ENCODE peak calls at places on chromosomes 2 and 18, in eight cellular contexts. C, O, R, B, E, S, V and D are unnamed samples.
A peak's percentile ranks its signal among the peaks of the same experiment; 100 is the strongest.

GRCh38 chr2:230961091-230961491 is 34.8 kb upstream of the SPATA3 start:
- DNase-seq in S (no peak), V (no peak), R (no peak), E (no peak), B (no peak), O (no peak), C (peak; percentile 68), D (no peak)

GRCh38 chr2:43273477-43273876 is 47.1 kb upstream of the ZFP36L2 start:
- DNase-seq in R (no peak), S (no peak), E (no peak), B (no peak), O (no peak), V (no peak), C (no peak), D (no peak)

GRCh38 chr2:10238991-10239485 is 63.7 kb upstream of the HPCAL1 start:
- DNase-seq in V (no peak), R (no peak), E (no peak), B (no peak), C (no peak), O (no peak), S (peak; percentile 53), D (no peak)

GRCh38 chr2:183034806-183035205 is 3.5 kb downstream of the NCKAP1 start:
- DNase-seq in E (no peak), O (no peak), V (no peak), B (no peak), S (no peak), R (no peak), C (peak; percentile 27), D (no peak)

GRCh38 chr2:207258191-207258991 is 92.6 kb upstream of the KLF7 start:
- DNase-seq in O (peak; percentile 96), V (peak; percentile 99), C (peak; percentile 99), E (no peak), B (no peak), S (peak; percentile 87), R (peak; percentile 58), D (peak; percentile 95)

GRCh38 chr18:10748641-10749040 is 222.8 kb downstream of the NAPG start:
- DNase-seq in B (no peak), E (no peak), V (no peak), S (no peak), R (no peak), C (no peak), O (peak; percentile 23), D (no peak)

GRCh38 chr18:58064406-58064998 is 20.5 kb downstream of the NEDD4L start:
- DNase-seq in O (no peak), E (no peak), R (no peak), B (no peak), S (no peak), V (no peak), C (no peak), D (no peak)

GRCh38 chr2:227455200-227455599 is 16.8 kb upstream of the AGFG1 start:
- DNase-seq in O (no peak), V (no peak), E (no peak), C (no peak), B (no peak), S (no peak), R (no peak), D (no peak)

GRCh38 chr2:28348149-28348567 is 44.5 kb upstream of the FOSL2 start:
- DNase-seq in O (no peak), C (no peak), E (no peak), R (peak; percentile 14), V (no peak), S (peak; percentile 74), B (no peak), D (no peak)

GRCh38 chr18:55579471-55579870 is 8.5 kb downstream of the TCF4 start:
- DNase-seq in V (no peak), O (no peak), R (no peak), B (no peak), C (peak; percentile 56), S (no peak), E (no peak), D (no peak)

GRCh38 chr2:84914334-84914733 is 8.9 kb downstream of the TMSB10 start:
- DNase-seq in S (no peak), R (no peak), E (no peak), V (no peak), O (no peak), C (no peak), B (no peak), D (no peak)

GRCh38 chr2:38505779-38506178 is 96.9 kb downstream of the HNRNPLL start:
- DNase-seq in V (peak; percentile 78), E (no peak), R (peak; percentile 85), O (peak; percentile 70), B (no peak), C (peak; percentile 74), S (peak; percentile 71), D (no peak)

GRCh38 chr2:216315817-216316603 is 56.3 kb downstream of the MARCHF4 start:
- DNase-seq in E (peak; percentile 71), R (no peak), S (no peak), C (peak; percentile 19), O (peak; percentile 81), B (no peak), V (no peak), D (peak; percentile 27)

GRCh38 chr2:64448069-64448468 is 5.9 kb upstream of the LGALSL start:
- DNase-seq in V (no peak), B (no peak), C (no peak), E (no peak), R (no peak), O (no peak), S (no peak), D (no peak)

GRCh38 chr18:43751203-43751602 is 473.9 kb upstream of the SYT4 start:
- DNase-seq in R (no peak), V (no peak), S (no peak), B (no peak), C (no peak), E (no peak), O (peak; percentile 57), D (no peak)

GRCh38 chr2:45681675-45682074 is 30.2 kb downstream of the PRKCE start:
- DNase-seq in B (no peak), R (peak; percentile 48), O (peak; percentile 92), C (peak; percentile 81), S (no peak), V (peak; percentile 44), E (no peak), D (peak; percentile 79)

GRCh38 chr2:9114457-9114856 is 92.2 kb upstream of the ASAP2 start:
- DNase-seq in E (no peak), R (no peak), S (no peak), B (no peak), O (peak; percentile 50), C (no peak), V (no peak), D (no peak)

GRCh38 chr2:213640742-213641425 is 356.6 kb downstream of the SPAG16 start:
- DNase-seq in S (no peak), E (no peak), O (peak; percentile 67), B (no peak), V (no peak), C (no peak), R (no peak), D (no peak)

GRCh38 chr2:182207049-182207746 is 219.6 kb downstream of the PDE1A start:
- DNase-seq in E (no peak), R (no peak), O (no peak), S (no peak), C (no peak), B (no peak), V (no peak), D (no peak)

GRCh38 chr2:74833418-74834233 is at the start of gene HK2:
- DNase-seq in V (peak; percentile 61), E (peak; percentile 89), B (peak; percentile 61), O (peak; percentile 71), R (peak; percentile 86), C (peak; percentile 95), S (peak; percentile 95), D (no peak)

GRCh38 chr2:102098756-102099155 is 43.8 kb upstream of the IL1R1 start:
- DNase-seq in B (no peak), E (no peak), S (no peak), O (peak; percentile 50), C (no peak), R (no peak), V (no peak), D (no peak)

GRCh38 chr2:43745457-43745856 is 28.4 kb upstream of the DYNC2LI1 start:
- DNase-seq in E (no peak), V (no peak), S (no peak), C (peak; percentile 73), O (no peak), B (no peak), R (no peak), D (peak; percentile 81)

DNA sequence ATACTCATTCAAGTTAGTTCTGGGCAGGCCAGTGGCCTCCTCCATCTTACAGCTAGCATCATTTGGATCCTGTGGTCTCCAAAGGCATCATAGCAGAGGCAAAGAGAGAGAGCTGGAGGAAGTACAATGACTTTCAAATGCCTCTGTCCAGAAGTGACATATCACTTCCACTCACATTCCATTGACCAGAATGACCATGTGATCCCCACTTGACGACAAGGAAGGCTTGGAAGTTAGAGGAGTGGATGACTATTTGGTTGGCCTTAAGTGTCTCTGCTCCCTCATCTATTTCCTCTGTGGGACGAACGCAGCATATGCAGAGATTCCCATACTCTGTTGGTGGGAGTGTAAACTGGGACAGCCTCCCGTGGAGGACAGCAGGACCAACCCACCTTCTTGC is 27.8 kb upstream of the MLPH start:
- DNase-seq in S (no peak), R (no peak), O (no peak), E (no peak), V (no peak), B (no peak), C (no peak), D (no peak)
- H3K4me3 ChIP-seq in S (no peak overlapping the region), R (no peak overlapping the region), O (no peak overlapping the region), E (no peak overlapping the region), V (no peak overlapping the region), B (no peak overlapping the region), C (no peak overlapping the region), D (no peak overlapping the region)

DNA sequence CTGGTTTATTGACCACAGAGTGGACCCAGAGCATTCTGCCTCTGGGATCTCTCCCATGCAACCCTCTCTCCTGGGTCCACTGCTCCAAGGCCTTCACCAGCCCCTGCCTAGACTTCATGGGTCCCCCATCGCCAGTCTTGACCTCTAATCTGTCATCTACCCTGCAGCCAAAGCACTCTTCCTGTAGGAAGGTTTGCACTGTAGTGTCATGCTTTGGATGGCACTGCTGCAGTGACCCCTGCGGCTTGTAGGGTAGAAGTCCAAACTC is 41.7 kb downstream of the MYO7B start:
- DNase-seq in O (no peak), C (no peak), R (no peak), B (no peak), V (no peak), S (no peak), E (no peak), D (no peak)
- H3K4me3 ChIP-seq in O (no peak overlapping the region), C (no peak overlapping the region), R (no peak overlapping the region), B (no peak overlapping the region), V (no peak overlapping the region), S (no peak overlapping the region), E (no peak overlapping the region), D (no peak overlapping the region)

DNA sequence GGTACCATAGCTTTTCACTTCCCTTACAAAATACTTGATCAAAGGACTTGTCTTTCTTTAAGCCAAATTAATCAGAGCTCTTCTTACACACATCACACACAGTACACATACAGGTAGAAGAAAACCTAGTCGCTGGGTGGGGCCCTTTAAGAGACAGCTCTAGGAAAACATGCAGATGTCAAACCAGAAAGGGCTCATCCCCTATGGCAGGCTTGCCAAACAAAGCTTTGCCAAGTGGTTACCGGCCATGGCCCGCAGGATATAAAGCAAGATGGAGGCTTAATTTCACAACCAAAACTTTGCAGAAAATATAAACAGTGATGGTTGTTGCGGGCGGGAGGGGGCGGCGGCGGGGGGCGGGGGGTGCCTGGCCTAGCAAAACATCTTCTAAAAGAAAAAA is 2156.0 kb upstream of the PIK3C3 start:
- DNase-seq in V (no peak), R (no peak), E (no peak), O (no peak), S (no peak), C (peak; percentile 40), B (no peak), D (no peak)
- H3K4me3 ChIP-seq in V (no peak overlapping the region), R (no peak overlapping the region), E (peak overlapping the region; percentile 59), O (peak overlapping the region; percentile 61), S (no peak overlapping the region), C (no peak overlapping the region), B (no peak overlapping the region), D (peak overlapping the region; percentile 69)

GRCh38 chr2:88765154-88765948 is 73.9 kb downstream of the RPIA start:
- DNase-seq in E (peak; percentile 30), O (peak; percentile 49), C (peak; percentile 14), V (no peak), B (peak; percentile 16), R (no peak), S (no peak), D (no peak)
- H3K4me3 ChIP-seq in E (peak overlapping the region; percentile 78), O (no peak overlapping the region), C (peak overlapping the region; percentile 17), V (peak overlapping the region; percentile 6), B (peak overlapping the region; percentile 27), R (peak overlapping the region; percentile 60), S (no peak overlapping the region), D (peak overlapping the region; percentile 48)